ENCODE peak calls at places on chromosomes 12 and 14, in seven cellular contexts. One of them, this sample, is unnamed.

GRCh38 chr12:2574536-2574935 is 220.2 kb upstream of the FKBP4 start:
- DNase-seq in HCT116: no peak
- DNase-seq in SK-N-SH: no peak
- DNase-seq in HL-60: no peak
- DNase-seq in sigmoid colon: peak
- DNase-seq in stomach: no peak
- DNase-seq in GM23338: no peak
- DNase-seq in this sample: no peak

GRCh38 chr14:74955229-74955999 is at the start of gene PGF:
- DNase-seq in HCT116: peak
- DNase-seq in SK-N-SH: peak
- DNase-seq in HL-60: no peak
- DNase-seq in sigmoid colon: peak
- DNase-seq in stomach: peak
- DNase-seq in GM23338: peak
- DNase-seq in this sample: no peak

GRCh38 chr14:59869381-59870255 is 958 bp downstream of the RTN1 start:
- DNase-seq in HCT116: no peak
- DNase-seq in SK-N-SH: peak
- DNase-seq in HL-60: no peak
- DNase-seq in sigmoid colon: peak
- DNase-seq in stomach: no peak
- DNase-seq in GM23338: peak
- DNase-seq in this sample: no peak

GRCh38 chr12:6295187-6295811 is 15.2 kb upstream of the PLEKHG6 start:
- DNase-seq in HCT116: peak
- DNase-seq in SK-N-SH: peak
- DNase-seq in HL-60: no peak
- DNase-seq in sigmoid colon: peak
- DNase-seq in stomach: peak
- DNase-seq in GM23338: peak
- DNase-seq in this sample: no peak

GRCh38 chr14:70771781-70772212 is 37.5 kb downstream of the MAP3K9 start:
- DNase-seq in HCT116: no peak
- DNase-seq in SK-N-SH: no peak
- DNase-seq in HL-60: no peak
- DNase-seq in sigmoid colon: no peak
- DNase-seq in stomach: no peak
- DNase-seq in GM23338: peak
- DNase-seq in this sample: no peak

GRCh38 chr12:5612556-5613421 is 180.9 kb downstream of the NTF3 start:
- DNase-seq in HCT116: no peak
- DNase-seq in SK-N-SH: no peak
- DNase-seq in HL-60: no peak
- DNase-seq in sigmoid colon: no peak
- DNase-seq in stomach: no peak
- DNase-seq in GM23338: no peak
- DNase-seq in this sample: no peak

GRCh38 chr12:113863455-113863845 is 102.7 kb downstream of the RBM19 start:
- DNase-seq in HCT116: no peak
- DNase-seq in SK-N-SH: no peak
- DNase-seq in HL-60: no peak
- DNase-seq in sigmoid colon: no peak
- DNase-seq in stomach: no peak
- DNase-seq in GM23338: no peak
- DNase-seq in this sample: no peak

GRCh38 chr12:104733717-104734175 is 224.3 kb downstream of the SLC41A2 start:
- DNase-seq in HCT116: peak
- DNase-seq in SK-N-SH: peak
- DNase-seq in HL-60: no peak
- DNase-seq in sigmoid colon: no peak
- DNase-seq in stomach: no peak
- DNase-seq in GM23338: peak
- DNase-seq in this sample: no peak

GRCh38 chr14:71437870-71438269 is 494.4 kb upstream of the RGS6 start:
- DNase-seq in HCT116: no peak
- DNase-seq in SK-N-SH: no peak
- DNase-seq in HL-60: no peak
- DNase-seq in sigmoid colon: no peak
- DNase-seq in stomach: no peak
- DNase-seq in GM23338: no peak
- DNase-seq in this sample: no peak

GRCh38 chr12:96578526-96579125 is 89.2 kb downstream of the CFAP54 start:
- DNase-seq in HCT116: peak
- DNase-seq in SK-N-SH: peak
- DNase-seq in HL-60: no peak
- DNase-seq in sigmoid colon: no peak
- DNase-seq in stomach: no peak
- DNase-seq in GM23338: peak
- DNase-seq in this sample: no peak

GRCh38 chr14:56979961-56980360 is 169.7 kb upstream of the OTX2 start:
- DNase-seq in HCT116: no peak
- DNase-seq in SK-N-SH: no peak
- DNase-seq in HL-60: peak
- DNase-seq in sigmoid colon: no peak
- DNase-seq in stomach: no peak
- DNase-seq in GM23338: no peak
- DNase-seq in this sample: no peak

GRCh38 chr12:118035194-118036041 is 18.9 kb downstream of the RFC5 start:
- DNase-seq in HCT116: no peak
- DNase-seq in SK-N-SH: peak
- DNase-seq in HL-60: no peak
- DNase-seq in sigmoid colon: no peak
- DNase-seq in stomach: no peak
- DNase-seq in GM23338: no peak
- DNase-seq in this sample: no peak

GRCh38 chr12:34405286-34406227 is 383.3 kb downstream of the ALG10 start:
- DNase-seq in HCT116: no peak
- DNase-seq in SK-N-SH: peak
- DNase-seq in HL-60: no peak
- DNase-seq in sigmoid colon: peak
- DNase-seq in stomach: no peak
- DNase-seq in GM23338: no peak
- DNase-seq in this sample: peak

GRCh38 chr12:75913502-75914110 is 118.0 kb downstream of the PHLDA1 start:
- DNase-seq in HCT116: no peak
- DNase-seq in SK-N-SH: no peak
- DNase-seq in HL-60: no peak
- DNase-seq in sigmoid colon: no peak
- DNase-seq in stomach: no peak
- DNase-seq in GM23338: no peak
- DNase-seq in this sample: no peak

GRCh38 chr12:101501410-101502045 is 26.4 kb downstream of the SPIC start:
- DNase-seq in HCT116: no peak
- DNase-seq in SK-N-SH: no peak
- DNase-seq in HL-60: no peak
- DNase-seq in sigmoid colon: no peak
- DNase-seq in stomach: no peak
- DNase-seq in GM23338: no peak
- DNase-seq in this sample: no peak

GRCh38 chr12:53701518-53702264 is 25.6 kb downstream of the CALCOCO1 start:
- DNase-seq in HCT116: peak
- DNase-seq in SK-N-SH: peak
- DNase-seq in HL-60: no peak
- DNase-seq in sigmoid colon: peak
- DNase-seq in stomach: peak
- DNase-seq in GM23338: peak
- DNase-seq in this sample: peak

GRCh38 chr12:107042801-107043200 is 50.5 kb downstream of the CRY1 start:
- DNase-seq in HCT116: no peak
- DNase-seq in SK-N-SH: no peak
- DNase-seq in HL-60: no peak
- DNase-seq in sigmoid colon: no peak
- DNase-seq in stomach: peak
- DNase-seq in GM23338: no peak
- DNase-seq in this sample: no peak

GRCh38 chr12:132117558-132117875 is 26.6 kb downstream of the DDX51 start:
- DNase-seq in HCT116: peak
- DNase-seq in SK-N-SH: peak
- DNase-seq in HL-60: no peak
- DNase-seq in sigmoid colon: peak
- DNase-seq in stomach: no peak
- DNase-seq in GM23338: peak
- DNase-seq in this sample: no peak

GRCh38 chr12:24596768-24597388 is 352.0 kb downstream of the BCAT1 start:
- DNase-seq in HCT116: no peak
- DNase-seq in SK-N-SH: peak
- DNase-seq in HL-60: no peak
- DNase-seq in sigmoid colon: no peak
- DNase-seq in stomach: no peak
- DNase-seq in GM23338: peak
- DNase-seq in this sample: no peak

GRCh38 chr12:51636581-51636980 is 45.5 kb downstream of the SCN8A start:
- DNase-seq in HCT116: no peak
- DNase-seq in SK-N-SH: no peak
- DNase-seq in HL-60: no peak
- DNase-seq in sigmoid colon: no peak
- DNase-seq in stomach: no peak
- DNase-seq in GM23338: no peak
- DNase-seq in this sample: no peak

GRCh38 chr12:42259699-42260098 is 21.7 kb upstream of the YAF2 start:
- DNase-seq in HCT116: no peak
- DNase-seq in SK-N-SH: no peak
- DNase-seq in HL-60: no peak
- DNase-seq in sigmoid colon: no peak
- DNase-seq in stomach: no peak
- DNase-seq in GM23338: no peak
- DNase-seq in this sample: no peak

GRCh38 chr12:104793280-104793679 is 164.8 kb downstream of the SLC41A2 start:
- DNase-seq in HCT116: no peak
- DNase-seq in SK-N-SH: no peak
- DNase-seq in HL-60: no peak
- DNase-seq in sigmoid colon: no peak
- DNase-seq in stomach: no peak
- DNase-seq in GM23338: no peak
- DNase-seq in this sample: no peak

GRCh38 chr12:61993734-61994345 is 266.4 kb upstream of the USP15 start:
- DNase-seq in HCT116: peak
- DNase-seq in SK-N-SH: no peak
- DNase-seq in HL-60: peak
- DNase-seq in sigmoid colon: no peak
- DNase-seq in stomach: no peak
- DNase-seq in GM23338: peak
- DNase-seq in this sample: no peak

GRCh38 chr14:26527095-26527494 is 70.7 kb downstream of the NOVA1 start:
- DNase-seq in HCT116: no peak
- DNase-seq in SK-N-SH: no peak
- DNase-seq in HL-60: no peak
- DNase-seq in sigmoid colon: no peak
- DNase-seq in stomach: no peak
- DNase-seq in GM23338: no peak
- DNase-seq in this sample: no peak

GRCh38 chr12:2640281-2640680 is 154.5 kb upstream of the FKBP4 start:
- DNase-seq in HCT116: no peak
- DNase-seq in SK-N-SH: no peak
- DNase-seq in HL-60: no peak
- DNase-seq in sigmoid colon: peak
- DNase-seq in stomach: no peak
- DNase-seq in GM23338: no peak
- DNase-seq in this sample: no peak

GRCh38 chr12:52063986-52064649 is 5.7 kb upstream of the ATG101 start:
- DNase-seq in HCT116: no peak
- DNase-seq in SK-N-SH: no peak
- DNase-seq in HL-60: no peak
- DNase-seq in sigmoid colon: peak
- DNase-seq in stomach: no peak
- DNase-seq in GM23338: no peak
- DNase-seq in this sample: no peak

GRCh38 chr14:76768201-76768656 is 7.0 kb downstream of the VASH1 start:
- DNase-seq in HCT116: no peak
- DNase-seq in SK-N-SH: peak
- DNase-seq in HL-60: peak
- DNase-seq in sigmoid colon: no peak
- DNase-seq in stomach: peak
- DNase-seq in GM23338: peak
- DNase-seq in this sample: no peak
- TF ChIP-seq POLR2AphosphoS5 in HCT116: no peak
- TF ChIP-seq POLR2AphosphoS5 in SK-N-SH: no peak
- TF ChIP-seq POLR2AphosphoS5 in HL-60: no peak
- TF ChIP-seq POLR2AphosphoS5 in sigmoid colon: no peak
- TF ChIP-seq POLR2AphosphoS5 in stomach: peak
- TF ChIP-seq POLR2AphosphoS5 in GM23338: no peak
- TF ChIP-seq POLR2AphosphoS5 in this sample: no peak

GRCh38 chr12:12010277-12011031 is 60.3 kb upstream of the BCL2L14 start:
- DNase-seq in HCT116: no peak
- DNase-seq in SK-N-SH: peak
- DNase-seq in HL-60: peak
- DNase-seq in sigmoid colon: peak
- DNase-seq in stomach: no peak
- DNase-seq in GM23338: no peak
- DNase-seq in this sample: no peak
- TF ChIP-seq POLR2AphosphoS5 in HCT116: no peak
- TF ChIP-seq POLR2AphosphoS5 in SK-N-SH: peak
- TF ChIP-seq POLR2AphosphoS5 in HL-60: peak
- TF ChIP-seq POLR2AphosphoS5 in sigmoid colon: no peak
- TF ChIP-seq POLR2AphosphoS5 in stomach: no peak
- TF ChIP-seq POLR2AphosphoS5 in GM23338: no peak
- TF ChIP-seq POLR2AphosphoS5 in this sample: no peak

DNA sequence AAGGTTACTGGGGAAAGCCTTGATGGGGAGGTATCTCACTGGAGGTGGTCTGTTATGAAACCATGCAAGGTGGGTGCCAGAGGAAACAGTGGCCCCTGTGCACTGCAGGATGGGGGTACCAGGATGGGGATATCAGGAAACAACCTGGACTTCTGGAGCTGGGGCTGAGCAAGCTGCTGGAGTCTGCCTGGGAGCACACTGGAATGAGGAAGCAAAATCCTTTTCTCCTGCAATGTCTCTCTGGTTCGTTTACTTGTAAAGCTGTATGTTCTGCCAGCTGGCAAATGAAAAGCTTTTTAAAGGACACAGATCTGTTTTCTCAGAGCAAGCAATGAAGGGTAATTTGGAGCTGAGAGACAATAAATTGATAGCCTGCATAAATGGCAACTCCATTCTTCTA is 23.2 kb upstream of the SERPINA1 start:
- DNase-seq in HCT116: no peak
- DNase-seq in SK-N-SH: no peak
- DNase-seq in HL-60: no peak
- DNase-seq in sigmoid colon: no peak
- DNase-seq in stomach: no peak
- DNase-seq in GM23338: no peak
- DNase-seq in this sample: no peak
- TF ChIP-seq POLR2AphosphoS5 in HCT116: no peak
- TF ChIP-seq POLR2AphosphoS5 in SK-N-SH: no peak
- TF ChIP-seq POLR2AphosphoS5 in HL-60: no peak
- TF ChIP-seq POLR2AphosphoS5 in sigmoid colon: no peak
- TF ChIP-seq POLR2AphosphoS5 in stomach: peak
- TF ChIP-seq POLR2AphosphoS5 in GM23338: no peak
- TF ChIP-seq POLR2AphosphoS5 in this sample: no peak

DNA sequence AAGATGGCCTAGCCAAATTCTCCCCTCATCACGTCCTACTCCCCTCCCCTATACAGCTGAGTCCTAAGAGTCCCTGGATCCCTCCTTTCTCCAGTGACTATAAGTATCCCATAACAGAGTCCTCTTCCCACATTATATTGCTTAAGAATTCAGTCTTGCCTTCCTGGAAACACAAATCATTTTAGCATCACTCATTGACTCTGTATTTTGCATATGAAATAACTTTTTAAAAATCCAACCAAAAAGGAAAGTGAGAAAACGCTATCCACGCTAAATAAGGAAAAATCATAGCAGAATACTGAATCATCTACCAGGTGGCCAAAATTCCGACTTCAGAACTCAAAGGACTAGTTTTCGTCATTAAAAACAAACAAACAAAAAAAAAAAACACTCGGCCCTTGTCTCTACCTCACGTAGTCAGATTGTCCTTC is 130.2 kb downstream of the GCH1 start:
- DNase-seq in HCT116: no peak
- DNase-seq in SK-N-SH: no peak
- DNase-seq in HL-60: no peak
- DNase-seq in sigmoid colon: no peak
- DNase-seq in stomach: no peak
- DNase-seq in GM23338: no peak
- DNase-seq in this sample: no peak
- TF ChIP-seq POLR2AphosphoS5 in HCT116: no peak
- TF ChIP-seq POLR2AphosphoS5 in SK-N-SH: no peak
- TF ChIP-seq POLR2AphosphoS5 in HL-60: no peak
- TF ChIP-seq POLR2AphosphoS5 in sigmoid colon: no peak
- TF ChIP-seq POLR2AphosphoS5 in stomach: peak
- TF ChIP-seq POLR2AphosphoS5 in GM23338: no peak
- TF ChIP-seq POLR2AphosphoS5 in this sample: peak